ENCODE peak calls at places on chromosomes 5 and 9, in seven cellular contexts. One of them, this sample, is unnamed.

GRCh38 chr5:107636555-107636954 is 34.2 kb downstream of the EFNA5 start:
- DNase-seq in activated CD8-positive, alpha-beta T cell treated with anti-CD3 and anti-CD28 coated beads for 36 hours: no peak
- DNase-seq in heart left ventricle: no peak
- DNase-seq in fibroblast of mammary gland: no peak
- DNase-seq in GM13977: no peak
- DNase-seq in GM12865: no peak
- DNase-seq in AG09319: no peak
- DNase-seq in this sample: no peak

GRCh38 chr9:98906273-98907040 is 37.2 kb upstream of the COL15A1 start:
- DNase-seq in GM13977: no peak
- DNase-seq in activated CD8-positive, alpha-beta T cell treated with anti-CD3 and anti-CD28 coated beads for 36 hours: no peak
- DNase-seq in heart left ventricle: peak
- DNase-seq in fibroblast of mammary gland: peak
- DNase-seq in GM12865: no peak
- DNase-seq in AG09319: no peak
- DNase-seq in this sample: no peak

GRCh38 chr5:16552666-16553343 is 64.0 kb downstream of the RETREG1 start:
- DNase-seq in fibroblast of mammary gland: peak
- DNase-seq in activated CD8-positive, alpha-beta T cell treated with anti-CD3 and anti-CD28 coated beads for 36 hours: peak
- DNase-seq in GM13977: peak
- DNase-seq in GM12865: peak
- DNase-seq in AG09319: no peak
- DNase-seq in heart left ventricle: peak
- DNase-seq in this sample: peak

GRCh38 chr5:180611140-180611850 is 20.0 kb upstream of the SCGB3A1 start:
- DNase-seq in GM13977: no peak
- DNase-seq in AG09319: no peak
- DNase-seq in fibroblast of mammary gland: no peak
- DNase-seq in GM12865: no peak
- DNase-seq in heart left ventricle: no peak
- DNase-seq in activated CD8-positive, alpha-beta T cell treated with anti-CD3 and anti-CD28 coated beads for 36 hours: no peak
- DNase-seq in this sample: no peak

GRCh38 chr5:40409600-40409999 is 270.1 kb upstream of the PTGER4 start:
- DNase-seq in GM12865: peak
- DNase-seq in activated CD8-positive, alpha-beta T cell treated with anti-CD3 and anti-CD28 coated beads for 36 hours: peak
- DNase-seq in fibroblast of mammary gland: no peak
- DNase-seq in GM13977: no peak
- DNase-seq in heart left ventricle: peak
- DNase-seq in AG09319: no peak
- DNase-seq in this sample: no peak

GRCh38 chr5:91668261-91668660 is 285.1 kb upstream of the ARRDC3 start:
- DNase-seq in AG09319: no peak
- DNase-seq in heart left ventricle: no peak
- DNase-seq in activated CD8-positive, alpha-beta T cell treated with anti-CD3 and anti-CD28 coated beads for 36 hours: no peak
- DNase-seq in fibroblast of mammary gland: no peak
- DNase-seq in GM12865: no peak
- DNase-seq in GM13977: no peak
- DNase-seq in this sample: no peak

GRCh38 chr5:177095088-177095669 is 8.5 kb downstream of the FGFR4 start:
- DNase-seq in fibroblast of mammary gland: no peak
- DNase-seq in GM12865: no peak
- DNase-seq in AG09319: no peak
- DNase-seq in activated CD8-positive, alpha-beta T cell treated with anti-CD3 and anti-CD28 coated beads for 36 hours: no peak
- DNase-seq in GM13977: no peak
- DNase-seq in heart left ventricle: no peak
- DNase-seq in this sample: no peak

GRCh38 chr5:177528631-177529030 is 11.9 kb upstream of the DDX41 start:
- DNase-seq in activated CD8-positive, alpha-beta T cell treated with anti-CD3 and anti-CD28 coated beads for 36 hours: no peak
- DNase-seq in GM12865: no peak
- DNase-seq in GM13977: no peak
- DNase-seq in fibroblast of mammary gland: no peak
- DNase-seq in heart left ventricle: no peak
- DNase-seq in AG09319: no peak
- DNase-seq in this sample: no peak

GRCh38 chr9:26682796-26683496 is 209.7 kb downstream of the CAAP1 start:
- DNase-seq in heart left ventricle: no peak
- DNase-seq in GM13977: no peak
- DNase-seq in GM12865: no peak
- DNase-seq in AG09319: no peak
- DNase-seq in fibroblast of mammary gland: no peak
- DNase-seq in activated CD8-positive, alpha-beta T cell treated with anti-CD3 and anti-CD28 coated beads for 36 hours: no peak
- DNase-seq in this sample: no peak

GRCh38 chr9:33921967-33922895 is 105.3 kb downstream of the UBE2R2 start:
- DNase-seq in fibroblast of mammary gland: peak
- DNase-seq in activated CD8-positive, alpha-beta T cell treated with anti-CD3 and anti-CD28 coated beads for 36 hours: peak
- DNase-seq in GM12865: peak
- DNase-seq in heart left ventricle: no peak
- DNase-seq in GM13977: no peak
- DNase-seq in AG09319: no peak
- DNase-seq in this sample: no peak

GRCh38 chr9:131275332-131276106 is 791 bp downstream of the FAM78A start:
- DNase-seq in heart left ventricle: peak
- DNase-seq in activated CD8-positive, alpha-beta T cell treated with anti-CD3 and anti-CD28 coated beads for 36 hours: peak
- DNase-seq in fibroblast of mammary gland: no peak
- DNase-seq in AG09319: no peak
- DNase-seq in GM12865: peak
- DNase-seq in GM13977: peak
- DNase-seq in this sample: no peak
- TF ChIP-seq CTCF in heart left ventricle: no peak
- TF ChIP-seq CTCF in activated CD8-positive, alpha-beta T cell treated with anti-CD3 and anti-CD28 coated beads for 36 hours: no peak
- TF ChIP-seq CTCF in fibroblast of mammary gland: no peak
- TF ChIP-seq CTCF in AG09319: no peak
- TF ChIP-seq CTCF in GM12865: peak
- TF ChIP-seq CTCF in GM13977: peak
- TF ChIP-seq CTCF in this sample: no peak

DNA sequence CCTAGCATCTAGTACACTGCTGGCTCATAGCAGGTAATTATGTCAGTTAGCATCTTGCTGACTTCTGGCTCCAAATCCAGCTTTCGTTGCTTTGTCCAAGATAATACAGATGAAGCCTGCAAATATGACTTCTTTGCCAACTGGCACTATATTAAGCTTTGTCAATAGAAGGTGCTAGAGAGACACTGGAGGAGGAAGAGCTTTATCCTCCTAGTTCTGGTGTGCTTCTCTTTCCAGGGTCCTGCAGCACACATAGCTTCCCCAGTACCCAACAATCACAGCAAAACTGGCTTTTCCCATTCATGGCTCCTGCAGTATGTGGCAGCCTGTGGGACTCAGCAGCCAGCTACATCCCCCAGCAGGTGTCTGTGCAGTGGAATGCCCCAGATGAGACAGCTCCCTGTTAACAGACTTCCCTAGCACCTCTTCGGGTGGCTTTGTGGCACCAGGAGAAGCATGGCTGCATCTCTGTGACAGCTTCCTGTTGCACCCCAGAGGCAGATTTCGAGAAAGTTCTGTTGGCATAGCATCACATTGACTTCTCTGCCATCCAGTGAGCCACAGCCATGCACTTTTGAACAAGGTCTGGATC is 147.8 kb downstream of the OXCT1 start:
- DNase-seq in GM13977: no peak
- DNase-seq in heart left ventricle: no peak
- DNase-seq in fibroblast of mammary gland: peak
- DNase-seq in AG09319: no peak
- DNase-seq in GM12865: no peak
- DNase-seq in activated CD8-positive, alpha-beta T cell treated with anti-CD3 and anti-CD28 coated beads for 36 hours: no peak
- DNase-seq in this sample: peak
- TF ChIP-seq CTCF in GM13977: peak
- TF ChIP-seq CTCF in heart left ventricle: no peak
- TF ChIP-seq CTCF in fibroblast of mammary gland: peak
- TF ChIP-seq CTCF in AG09319: no peak
- TF ChIP-seq CTCF in GM12865: no peak
- TF ChIP-seq CTCF in activated CD8-positive, alpha-beta T cell treated with anti-CD3 and anti-CD28 coated beads for 36 hours: no peak
- TF ChIP-seq CTCF in this sample: peak

GRCh38 chr5:145680744-145681143 is 154.4 kb downstream of the PRELID2 start:
- DNase-seq in fibroblast of mammary gland: no peak
- DNase-seq in GM13977: no peak
- DNase-seq in activated CD8-positive, alpha-beta T cell treated with anti-CD3 and anti-CD28 coated beads for 36 hours: no peak
- DNase-seq in heart left ventricle: no peak
- DNase-seq in AG09319: no peak
- DNase-seq in GM12865: no peak
- DNase-seq in this sample: no peak

GRCh38 chr5:145681686-145682085 is 153.5 kb downstream of the PRELID2 start:
- DNase-seq in GM13977: peak
- DNase-seq in GM12865: peak
- DNase-seq in heart left ventricle: peak
- DNase-seq in fibroblast of mammary gland: peak
- DNase-seq in AG09319: peak
- DNase-seq in activated CD8-positive, alpha-beta T cell treated with anti-CD3 and anti-CD28 coated beads for 36 hours: peak
- DNase-seq in this sample: peak

GRCh38 chr5:145678255-145678654 is 156.9 kb downstream of the PRELID2 start:
- DNase-seq in heart left ventricle: no peak
- DNase-seq in activated CD8-positive, alpha-beta T cell treated with anti-CD3 and anti-CD28 coated beads for 36 hours: no peak
- DNase-seq in GM13977: no peak
- DNase-seq in AG09319: no peak
- DNase-seq in fibroblast of mammary gland: no peak
- DNase-seq in GM12865: no peak
- DNase-seq in this sample: no peak

GRCh38 chr5:145681216-145681615 is 153.9 kb downstream of the PRELID2 start:
- DNase-seq in fibroblast of mammary gland: no peak
- DNase-seq in activated CD8-positive, alpha-beta T cell treated with anti-CD3 and anti-CD28 coated beads for 36 hours: no peak
- DNase-seq in heart left ventricle: no peak
- DNase-seq in GM13977: no peak
- DNase-seq in GM12865: no peak
- DNase-seq in AG09319: no peak
- DNase-seq in this sample: no peak

DNA sequence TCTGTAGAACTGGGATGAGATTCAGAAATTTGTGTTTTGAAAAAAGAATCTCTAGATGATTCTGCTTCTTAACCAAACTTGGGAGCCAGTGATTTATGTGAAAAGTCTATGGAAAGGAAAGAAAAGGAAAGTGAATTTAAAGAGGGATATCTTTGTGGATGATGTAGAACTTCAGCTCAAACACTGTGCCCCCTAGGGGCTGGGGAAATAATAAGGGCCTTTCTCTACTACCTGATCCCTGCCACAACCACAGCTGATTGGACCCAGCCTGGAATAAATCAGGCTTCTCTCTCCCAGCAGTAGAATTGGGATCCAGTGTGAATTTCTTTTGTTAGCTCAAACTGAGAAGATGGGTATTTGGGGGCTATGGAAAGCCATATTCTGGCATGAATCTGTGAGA is 155.0 kb downstream of the PRELID2 start:
- DNase-seq in GM13977: no peak
- DNase-seq in activated CD8-positive, alpha-beta T cell treated with anti-CD3 and anti-CD28 coated beads for 36 hours: no peak
- DNase-seq in GM12865: no peak
- DNase-seq in heart left ventricle: no peak
- DNase-seq in fibroblast of mammary gland: no peak
- DNase-seq in AG09319: no peak
- DNase-seq in this sample: no peak
- TF ChIP-seq CTCF in GM13977: peak
- TF ChIP-seq CTCF in activated CD8-positive, alpha-beta T cell treated with anti-CD3 and anti-CD28 coated beads for 36 hours: no peak
- TF ChIP-seq CTCF in GM12865: no peak
- TF ChIP-seq CTCF in heart left ventricle: no peak
- TF ChIP-seq CTCF in fibroblast of mammary gland: peak
- TF ChIP-seq CTCF in AG09319: no peak
- TF ChIP-seq CTCF in this sample: peak

DNA sequence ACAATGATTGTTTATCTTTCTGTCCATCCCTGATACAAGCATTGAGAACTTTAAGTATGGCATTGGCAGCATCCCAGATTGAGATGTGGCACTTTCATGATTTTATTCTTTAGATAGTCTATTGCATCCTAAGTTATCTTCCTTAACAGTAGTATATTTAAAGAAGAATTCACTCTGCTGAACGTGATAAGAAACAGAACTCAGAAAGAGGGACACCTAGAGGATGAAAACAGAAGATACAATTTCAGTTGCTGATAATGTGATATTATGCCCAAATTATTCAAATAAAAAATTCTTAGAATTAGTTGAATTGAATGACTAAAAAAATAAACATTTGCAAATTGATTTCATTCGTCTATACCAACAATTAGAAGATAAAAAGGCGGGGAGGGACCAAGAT is 218.1 kb upstream of the DMRTA1 start:
- DNase-seq in heart left ventricle: no peak
- DNase-seq in activated CD8-positive, alpha-beta T cell treated with anti-CD3 and anti-CD28 coated beads for 36 hours: no peak
- DNase-seq in fibroblast of mammary gland: peak
- DNase-seq in GM13977: no peak
- DNase-seq in AG09319: no peak
- DNase-seq in GM12865: no peak
- DNase-seq in this sample: peak
- TF ChIP-seq CTCF in heart left ventricle: no peak
- TF ChIP-seq CTCF in activated CD8-positive, alpha-beta T cell treated with anti-CD3 and anti-CD28 coated beads for 36 hours: no peak
- TF ChIP-seq CTCF in fibroblast of mammary gland: peak
- TF ChIP-seq CTCF in GM13977: no peak
- TF ChIP-seq CTCF in AG09319: peak
- TF ChIP-seq CTCF in GM12865: no peak
- TF ChIP-seq CTCF in this sample: peak

DNA sequence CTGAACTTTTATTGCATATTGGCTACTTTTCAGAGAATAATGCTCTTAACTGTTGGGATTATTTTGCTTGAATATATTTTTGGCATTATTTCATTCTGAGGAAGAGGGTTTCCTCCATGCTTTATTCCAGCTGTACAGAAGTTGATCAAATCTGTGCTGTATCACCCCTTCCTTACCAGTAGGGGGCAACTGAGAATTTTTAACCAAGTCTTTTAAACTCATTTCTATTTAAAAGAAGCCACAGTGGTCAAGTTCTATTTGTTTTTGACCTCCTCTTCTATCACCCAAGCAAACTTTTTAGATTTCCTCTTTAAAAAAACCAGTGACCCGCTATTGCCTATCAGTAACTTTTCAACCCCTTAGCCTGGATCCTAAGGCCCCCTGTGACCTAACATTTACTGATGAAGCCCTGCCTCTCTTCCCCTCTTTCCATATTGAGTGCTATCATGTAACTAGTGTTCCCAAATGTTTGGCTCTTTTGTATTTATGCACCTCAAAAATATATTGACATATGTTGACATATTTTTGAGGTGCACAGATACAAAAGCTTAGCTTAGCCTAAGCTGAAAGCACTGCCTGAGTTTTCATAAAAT is 80.6 kb downstream of the FBXO4 start:
- DNase-seq in AG09319: no peak
- DNase-seq in heart left ventricle: no peak
- DNase-seq in fibroblast of mammary gland: peak
- DNase-seq in GM12865: peak
- DNase-seq in GM13977: peak
- DNase-seq in activated CD8-positive, alpha-beta T cell treated with anti-CD3 and anti-CD28 coated beads for 36 hours: no peak
- DNase-seq in this sample: peak
- TF ChIP-seq CTCF in AG09319: peak
- TF ChIP-seq CTCF in heart left ventricle: peak
- TF ChIP-seq CTCF in fibroblast of mammary gland: peak
- TF ChIP-seq CTCF in GM12865: peak
- TF ChIP-seq CTCF in GM13977: peak
- TF ChIP-seq CTCF in activated CD8-positive, alpha-beta T cell treated with anti-CD3 and anti-CD28 coated beads for 36 hours: peak
- TF ChIP-seq CTCF in this sample: peak

DNA sequence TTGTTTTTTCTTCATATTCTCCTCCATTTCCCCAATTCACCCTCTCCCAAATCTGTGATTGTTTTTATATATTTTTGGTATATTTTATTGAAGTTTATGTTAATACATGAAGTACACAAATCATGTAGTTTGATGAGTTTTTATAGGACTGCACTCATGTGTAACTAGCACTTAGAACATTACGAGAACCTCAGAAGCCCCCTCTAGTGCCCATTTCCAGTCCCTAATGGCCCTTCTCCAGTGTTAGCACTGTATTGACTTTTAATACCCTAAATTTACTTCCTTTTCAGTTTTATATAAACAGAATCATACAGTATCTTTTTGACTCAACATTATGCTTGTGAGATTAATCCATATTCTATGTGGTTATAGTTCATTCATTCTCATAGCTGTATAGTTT is 18.5 kb upstream of the FKTN start:
- DNase-seq in GM13977: no peak
- DNase-seq in activated CD8-positive, alpha-beta T cell treated with anti-CD3 and anti-CD28 coated beads for 36 hours: peak
- DNase-seq in fibroblast of mammary gland: peak
- DNase-seq in AG09319: no peak
- DNase-seq in GM12865: no peak
- DNase-seq in heart left ventricle: no peak
- DNase-seq in this sample: no peak
- TF ChIP-seq CTCF in GM13977: no peak
- TF ChIP-seq CTCF in activated CD8-positive, alpha-beta T cell treated with anti-CD3 and anti-CD28 coated beads for 36 hours: no peak
- TF ChIP-seq CTCF in fibroblast of mammary gland: peak
- TF ChIP-seq CTCF in AG09319: no peak
- TF ChIP-seq CTCF in GM12865: no peak
- TF ChIP-seq CTCF in heart left ventricle: no peak
- TF ChIP-seq CTCF in this sample: peak

GRCh38 chr5:133968057-133968993 is at the start of gene C5orf15:
- DNase-seq in AG09319: peak
- DNase-seq in heart left ventricle: peak
- DNase-seq in GM12865: peak
- DNase-seq in fibroblast of mammary gland: peak
- DNase-seq in activated CD8-positive, alpha-beta T cell treated with anti-CD3 and anti-CD28 coated beads for 36 hours: peak
- DNase-seq in GM13977: peak
- DNase-seq in this sample: peak
- TF ChIP-seq CTCF in AG09319: no peak
- TF ChIP-seq CTCF in heart left ventricle: peak
- TF ChIP-seq CTCF in GM12865: no peak
- TF ChIP-seq CTCF in fibroblast of mammary gland: peak
- TF ChIP-seq CTCF in activated CD8-positive, alpha-beta T cell treated with anti-CD3 and anti-CD28 coated beads for 36 hours: no peak
- TF ChIP-seq CTCF in GM13977: no peak
- TF ChIP-seq CTCF in this sample: no peak